ENCODE peak calls at places on chromosome 2, in eight cellular contexts. One of them, this sample, is unnamed. For H3K27me3, the result is how much of the 10 kb centered on the place peaks cover.

GRCh38 chr2:148875387-148876051 is 492 bp downstream of the KIF5C start:
- DNase-seq in hepatocyte: no peak
- DNase-seq in psoas muscle: no peak
- DNase-seq in neural progenitor cell: no peak
- DNase-seq in upper lobe of left lung: peak
- DNase-seq in kidney epithelial cell: no peak
- DNase-seq in IMR-90: no peak
- DNase-seq in cardiac muscle cell: no peak
- DNase-seq in this sample: no peak

GRCh38 chr2:58569460-58570185 is 328.5 kb upstream of the FANCL start:
- DNase-seq in upper lobe of left lung: no peak
- DNase-seq in psoas muscle: no peak
- DNase-seq in neural progenitor cell: no peak
- DNase-seq in IMR-90: no peak
- DNase-seq in kidney epithelial cell: no peak
- DNase-seq in cardiac muscle cell: no peak
- DNase-seq in hepatocyte: peak
- DNase-seq in this sample: peak

GRCh38 chr2:23007836-23008235 is 377.1 kb upstream of the KLHL29 start:
- DNase-seq in neural progenitor cell: no peak
- DNase-seq in kidney epithelial cell: no peak
- DNase-seq in psoas muscle: no peak
- DNase-seq in cardiac muscle cell: no peak
- DNase-seq in hepatocyte: no peak
- DNase-seq in IMR-90: no peak
- DNase-seq in upper lobe of left lung: no peak
- DNase-seq in this sample: no peak

GRCh38 chr2:209686417-209686816 is 85.2 kb upstream of the UNC80 start:
- DNase-seq in upper lobe of left lung: no peak
- DNase-seq in psoas muscle: no peak
- DNase-seq in kidney epithelial cell: no peak
- DNase-seq in hepatocyte: no peak
- DNase-seq in cardiac muscle cell: no peak
- DNase-seq in IMR-90: no peak
- DNase-seq in neural progenitor cell: no peak
- DNase-seq in this sample: no peak

GRCh38 chr2:73205611-73206010 is 3.2 kb downstream of the NOTO start:
- DNase-seq in neural progenitor cell: no peak
- DNase-seq in psoas muscle: no peak
- DNase-seq in kidney epithelial cell: no peak
- DNase-seq in upper lobe of left lung: no peak
- DNase-seq in IMR-90: no peak
- DNase-seq in cardiac muscle cell: no peak
- DNase-seq in hepatocyte: no peak
- DNase-seq in this sample: no peak

GRCh38 chr2:139867601-139868226 is 1087.5 kb upstream of the NXPH2 start:
- DNase-seq in hepatocyte: no peak
- DNase-seq in psoas muscle: no peak
- DNase-seq in kidney epithelial cell: no peak
- DNase-seq in upper lobe of left lung: no peak
- DNase-seq in cardiac muscle cell: no peak
- DNase-seq in IMR-90: no peak
- DNase-seq in neural progenitor cell: no peak
- DNase-seq in this sample: peak

GRCh38 chr2:9408641-9409151 is 14.6 kb downstream of the ITGB1BP1 start:
- DNase-seq in neural progenitor cell: no peak
- DNase-seq in IMR-90: no peak
- DNase-seq in cardiac muscle cell: no peak
- DNase-seq in psoas muscle: no peak
- DNase-seq in upper lobe of left lung: no peak
- DNase-seq in kidney epithelial cell: no peak
- DNase-seq in hepatocyte: no peak
- DNase-seq in this sample: peak

GRCh38 chr2:100013892-100014677 is 128.3 kb downstream of the AFF3 start:
- DNase-seq in upper lobe of left lung: no peak
- DNase-seq in neural progenitor cell: peak
- DNase-seq in IMR-90: peak
- DNase-seq in cardiac muscle cell: peak
- DNase-seq in kidney epithelial cell: peak
- DNase-seq in hepatocyte: peak
- DNase-seq in psoas muscle: peak
- DNase-seq in this sample: peak

GRCh38 chr2:10987861-10988260 is 76.1 kb downstream of the KCNF1 start:
- DNase-seq in IMR-90: peak
- DNase-seq in kidney epithelial cell: no peak
- DNase-seq in psoas muscle: no peak
- DNase-seq in cardiac muscle cell: no peak
- DNase-seq in hepatocyte: no peak
- DNase-seq in upper lobe of left lung: no peak
- DNase-seq in neural progenitor cell: no peak
- DNase-seq in this sample: peak

GRCh38 chr2:173278794-173279527 is 75.7 kb upstream of the CDCA7 start:
- DNase-seq in neural progenitor cell: no peak
- DNase-seq in IMR-90: no peak
- DNase-seq in kidney epithelial cell: no peak
- DNase-seq in cardiac muscle cell: no peak
- DNase-seq in hepatocyte: no peak
- DNase-seq in psoas muscle: no peak
- DNase-seq in upper lobe of left lung: no peak
- DNase-seq in this sample: peak

GRCh38 chr2:212013656-212014055 is 524.9 kb downstream of the ERBB4 start:
- DNase-seq in psoas muscle: no peak
- DNase-seq in upper lobe of left lung: no peak
- DNase-seq in cardiac muscle cell: no peak
- DNase-seq in hepatocyte: no peak
- DNase-seq in neural progenitor cell: no peak
- DNase-seq in kidney epithelial cell: no peak
- DNase-seq in IMR-90: peak
- DNase-seq in this sample: no peak

GRCh38 chr2:112229365-112229764 is 25.5 kb downstream of the ZC3H8 start:
- DNase-seq in upper lobe of left lung: no peak
- DNase-seq in neural progenitor cell: no peak
- DNase-seq in hepatocyte: no peak
- DNase-seq in kidney epithelial cell: no peak
- DNase-seq in IMR-90: no peak
- DNase-seq in psoas muscle: no peak
- DNase-seq in cardiac muscle cell: no peak
- DNase-seq in this sample: peak

GRCh38 chr2:190896477-190896876 is 15.9 kb downstream of the GLS start:
- DNase-seq in neural progenitor cell: no peak
- DNase-seq in IMR-90: no peak
- DNase-seq in upper lobe of left lung: no peak
- DNase-seq in kidney epithelial cell: no peak
- DNase-seq in cardiac muscle cell: peak
- DNase-seq in hepatocyte: no peak
- DNase-seq in psoas muscle: no peak
- DNase-seq in this sample: no peak

GRCh38 chr2:233458826-233459225 is 104.5 kb downstream of the DGKD start:
- DNase-seq in hepatocyte: no peak
- DNase-seq in psoas muscle: peak
- DNase-seq in IMR-90: no peak
- DNase-seq in kidney epithelial cell: no peak
- DNase-seq in neural progenitor cell: no peak
- DNase-seq in cardiac muscle cell: no peak
- DNase-seq in upper lobe of left lung: peak
- DNase-seq in this sample: no peak

GRCh38 chr2:69893684-69894481 is at the start of gene SNRNP27:
- DNase-seq in kidney epithelial cell: peak
- DNase-seq in neural progenitor cell: peak
- DNase-seq in IMR-90: peak
- DNase-seq in psoas muscle: peak
- DNase-seq in cardiac muscle cell: peak
- DNase-seq in upper lobe of left lung: peak
- DNase-seq in hepatocyte: peak
- DNase-seq in this sample: peak

GRCh38 chr2:3168230-3168891 is 209.3 kb downstream of the EIPR1 start:
- DNase-seq in hepatocyte: no peak
- DNase-seq in neural progenitor cell: peak
- DNase-seq in upper lobe of left lung: no peak
- DNase-seq in psoas muscle: no peak
- DNase-seq in kidney epithelial cell: peak
- DNase-seq in cardiac muscle cell: no peak
- DNase-seq in IMR-90: peak
- DNase-seq in this sample: peak

GRCh38 chr2:14255135-14255820 is 377.2 kb upstream of the LRATD1 start:
- DNase-seq in IMR-90: no peak
- DNase-seq in psoas muscle: no peak
- DNase-seq in neural progenitor cell: peak
- DNase-seq in cardiac muscle cell: no peak
- DNase-seq in kidney epithelial cell: no peak
- DNase-seq in upper lobe of left lung: peak
- DNase-seq in hepatocyte: no peak
- DNase-seq in this sample: no peak

GRCh38 chr2:171531291-171531690 is 9.0 kb downstream of the CYBRD1 start:
- DNase-seq in IMR-90: peak
- DNase-seq in neural progenitor cell: no peak
- DNase-seq in psoas muscle: peak
- DNase-seq in cardiac muscle cell: no peak
- DNase-seq in kidney epithelial cell: no peak
- DNase-seq in upper lobe of left lung: no peak
- DNase-seq in hepatocyte: no peak
- DNase-seq in this sample: peak

GRCh38 chr2:40043641-40044040 is 264.6 kb upstream of the THUMPD2 start:
- DNase-seq in psoas muscle: no peak
- DNase-seq in hepatocyte: no peak
- DNase-seq in cardiac muscle cell: no peak
- DNase-seq in kidney epithelial cell: no peak
- DNase-seq in IMR-90: no peak
- DNase-seq in upper lobe of left lung: no peak
- DNase-seq in neural progenitor cell: peak
- DNase-seq in this sample: no peak

GRCh38 chr2:134391751-134392160 is 137.9 kb downstream of the MGAT5 start:
- DNase-seq in kidney epithelial cell: peak
- DNase-seq in upper lobe of left lung: no peak
- DNase-seq in hepatocyte: no peak
- DNase-seq in neural progenitor cell: no peak
- DNase-seq in cardiac muscle cell: no peak
- DNase-seq in IMR-90: peak
- DNase-seq in psoas muscle: no peak
- DNase-seq in this sample: peak

GRCh38 chr2:128314348-128315121 is 4.1 kb downstream of the HS6ST1 start:
- DNase-seq in hepatocyte: peak
- DNase-seq in upper lobe of left lung: peak
- DNase-seq in psoas muscle: no peak
- DNase-seq in kidney epithelial cell: no peak
- DNase-seq in neural progenitor cell: no peak
- DNase-seq in cardiac muscle cell: no peak
- DNase-seq in IMR-90: no peak
- DNase-seq in this sample: no peak

GRCh38 chr2:150156415-150156814 is 331.1 kb downstream of the RND3 start:
- DNase-seq in psoas muscle: no peak
- DNase-seq in neural progenitor cell: no peak
- DNase-seq in hepatocyte: no peak
- DNase-seq in IMR-90: no peak
- DNase-seq in upper lobe of left lung: no peak
- DNase-seq in cardiac muscle cell: no peak
- DNase-seq in kidney epithelial cell: no peak
- DNase-seq in this sample: no peak
- H3K4me3 ChIP-seq in psoas muscle: no peak
- H3K4me3 ChIP-seq in neural progenitor cell: no peak
- H3K4me3 ChIP-seq in hepatocyte: no peak
- H3K4me3 ChIP-seq in IMR-90: no peak
- H3K4me3 ChIP-seq in upper lobe of left lung: no peak
- H3K4me3 ChIP-seq in cardiac muscle cell: no peak
- H3K4me3 ChIP-seq in kidney epithelial cell: no peak
- H3K4me3 ChIP-seq in this sample: no peak

DNA sequence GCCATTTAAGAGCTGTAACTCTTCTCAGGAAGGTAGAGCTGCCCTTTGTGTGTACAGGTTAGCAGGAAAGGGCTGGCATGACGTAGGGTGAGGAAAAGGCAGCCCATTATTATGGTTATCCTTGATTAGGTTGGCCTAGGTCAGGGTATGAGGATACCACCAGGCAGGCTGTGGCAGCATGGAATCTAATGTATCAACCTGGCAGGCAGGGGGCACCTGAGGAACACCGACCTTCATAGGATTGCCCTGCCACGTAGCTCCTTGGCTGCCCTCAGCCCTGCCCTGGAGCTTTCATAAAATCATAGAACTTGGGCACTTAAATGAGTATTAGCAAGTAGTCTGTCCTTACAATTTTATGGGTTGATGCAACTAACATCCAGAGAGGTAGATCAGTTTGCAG is 261.6 kb downstream of the LTBP1 start:
- DNase-seq in psoas muscle: no peak
- DNase-seq in IMR-90: no peak
- DNase-seq in neural progenitor cell: no peak
- DNase-seq in kidney epithelial cell: no peak
- DNase-seq in hepatocyte: no peak
- DNase-seq in upper lobe of left lung: no peak
- DNase-seq in cardiac muscle cell: no peak
- DNase-seq in this sample: no peak
- TF ChIP-seq CTCF in psoas muscle: no peak
- TF ChIP-seq CTCF in IMR-90: no peak
- TF ChIP-seq CTCF in neural progenitor cell: no peak
- TF ChIP-seq CTCF in kidney epithelial cell: no peak
- TF ChIP-seq CTCF in hepatocyte: no peak
- TF ChIP-seq CTCF in upper lobe of left lung: no peak
- TF ChIP-seq CTCF in cardiac muscle cell: no peak
- TF ChIP-seq CTCF in this sample: no peak

GRCh38 chr2:217270089-217270800 is 410.4 kb upstream of the TNP1 start:
- DNase-seq in cardiac muscle cell: no peak
- DNase-seq in psoas muscle: no peak
- DNase-seq in neural progenitor cell: peak
- DNase-seq in kidney epithelial cell: no peak
- DNase-seq in hepatocyte: no peak
- DNase-seq in upper lobe of left lung: no peak
- DNase-seq in IMR-90: no peak
- DNase-seq in this sample: no peak
- H3K27me3 ChIP-seq in cardiac muscle cell: half or more
- H3K27me3 ChIP-seq in psoas muscle: under half
- H3K27me3 ChIP-seq in neural progenitor cell: half or more
- H3K27me3 ChIP-seq in kidney epithelial cell: under half
- H3K27me3 ChIP-seq in hepatocyte: under half
- H3K27me3 ChIP-seq in upper lobe of left lung: under half
- H3K27me3 ChIP-seq in IMR-90: under half
- H3K27me3 ChIP-seq in this sample: under half

DNA sequence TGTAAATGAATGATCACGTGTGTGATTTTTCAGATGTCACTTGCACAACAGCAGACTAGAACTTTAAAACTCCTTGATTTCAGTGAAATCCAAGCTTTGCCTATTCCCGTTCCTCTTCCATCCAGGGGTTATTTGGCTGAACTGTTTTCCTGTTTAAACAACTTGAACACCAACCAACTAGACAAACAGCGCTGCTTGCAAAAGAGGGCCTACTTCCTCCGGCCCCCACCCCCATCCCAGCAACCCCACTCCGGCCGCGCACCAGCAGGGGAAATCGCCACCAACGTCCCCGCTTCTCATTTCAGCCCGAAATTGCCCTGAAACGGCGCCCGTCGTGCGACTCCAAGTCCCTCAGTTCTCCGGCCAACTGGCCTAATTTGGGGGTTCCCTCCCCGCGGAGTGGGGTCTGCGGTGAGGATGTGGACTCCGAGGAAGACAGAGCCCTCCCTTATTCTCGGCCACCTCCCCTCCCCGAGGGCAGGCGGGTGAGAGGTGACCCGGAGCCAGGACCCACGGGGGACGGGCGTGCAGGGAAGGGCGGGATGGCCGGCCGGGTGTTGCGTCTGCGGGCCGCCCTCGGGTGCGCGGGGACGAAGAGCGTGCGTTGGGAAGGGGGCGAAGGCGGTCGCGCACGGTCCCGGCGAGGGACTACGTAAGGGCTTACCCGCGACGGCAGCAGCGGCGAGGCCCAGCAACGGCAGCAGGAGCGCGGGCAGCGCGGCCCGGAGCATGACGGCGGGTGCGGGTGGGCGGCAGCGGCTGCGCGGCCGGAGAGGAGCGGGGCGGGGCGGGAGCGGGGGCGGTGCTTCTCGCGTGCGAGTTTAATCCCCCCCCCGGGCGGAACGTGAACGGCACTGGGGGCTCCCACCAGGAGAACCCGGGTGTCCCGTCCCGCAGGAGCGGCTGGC is at the start of gene CD302:
- DNase-seq in neural progenitor cell: peak
- DNase-seq in kidney epithelial cell: no peak
- DNase-seq in IMR-90: peak
- DNase-seq in psoas muscle: peak
- DNase-seq in cardiac muscle cell: peak
- DNase-seq in hepatocyte: peak
- DNase-seq in upper lobe of left lung: peak
- DNase-seq in this sample: no peak
- H3K4me3 ChIP-seq in neural progenitor cell: peak
- H3K4me3 ChIP-seq in kidney epithelial cell: peak
- H3K4me3 ChIP-seq in IMR-90: peak
- H3K4me3 ChIP-seq in psoas muscle: peak
- H3K4me3 ChIP-seq in cardiac muscle cell: peak
- H3K4me3 ChIP-seq in hepatocyte: peak
- H3K4me3 ChIP-seq in upper lobe of left lung: peak
- H3K4me3 ChIP-seq in this sample: peak